ENCODE peak calls at places on chromosomes 1 and 21, in eight cellular contexts. C is stomach, H is BJ, J is ovary, B is AG04450, P is bronchial epithelial cell, Q is psoas muscle, I is hepatocyte. X is an unnamed sample.

GRCh38 chr1:226062558-226063361 is at the start of gene H3-3A:
- DNase-seq in C (peak; percentile 99), J (peak; percentile 99), P (peak; percentile 69), B (peak; percentile 77), Q (peak; percentile 99), H (peak; percentile 43), I (peak; percentile 99), X (no peak)

GRCh38 chr1:157154940-157155514 is 16.8 kb upstream of the ETV3 start:
- DNase-seq in C (peak; percentile 89), Q (peak; percentile 20), P (peak; percentile 48), B (no peak), I (peak; percentile 88), H (no peak), J (peak; percentile 41), X (no peak)

GRCh38 chr1:169326644-169327316 is 40.8 kb downstream of the NME7 start:
- DNase-seq in Q (no peak), P (peak; percentile 64), B (no peak), I (no peak), H (no peak), C (no peak), J (no peak), X (no peak)

GRCh38 chr1:174322202-174322862 is 125.4 kb upstream of the GPR52 start:
- DNase-seq in P (peak; percentile 83), C (no peak), I (no peak), H (no peak), Q (no peak), B (no peak), J (no peak), X (no peak)

GRCh38 chr1:3954391-3955160 is 54.5 kb upstream of the C1orf174 start:
- DNase-seq in H (no peak), C (no peak), P (no peak), I (no peak), J (no peak), B (no peak), Q (no peak), X (no peak)

GRCh38 chr1:151839457-151840409 is at the start of gene C2CD4D:
- DNase-seq in I (peak; percentile 82), P (peak; percentile 57), J (no peak), C (peak; percentile 76), B (no peak), Q (no peak), H (no peak), X (peak; percentile 69)

GRCh38 chr1:169081503-169082123 is 24.9 kb upstream of the ATP1B1 start:
- DNase-seq in P (no peak), Q (no peak), J (no peak), I (no peak), C (no peak), H (no peak), B (no peak), X (no peak)

GRCh38 chr21:39867198-39867650 is at the start of gene PCP4:
- DNase-seq in P (peak; percentile 22), B (no peak), Q (peak; percentile 31), C (peak; percentile 48), I (peak; percentile 83), H (no peak), J (peak; percentile 32), X (peak; percentile 66)

GRCh38 chr1:54256756-54257155 is 56.8 kb downstream of the MRPL37 start:
- DNase-seq in H (no peak), J (no peak), P (no peak), I (peak; percentile 49), Q (no peak), B (no peak), C (no peak), X (no peak)

GRCh38 chr1:197356723-197357533 is 88.9 kb downstream of the CRB1 start:
- DNase-seq in Q (no peak), P (peak; percentile 70), H (no peak), J (peak; percentile 23), B (no peak), C (no peak), I (peak; percentile 66), X (peak; percentile 10)

GRCh38 chr1:110060034-110060661 is 10.3 kb downstream of the ALX3 start:
- DNase-seq in I (peak; percentile 45), C (peak; percentile 58), H (no peak), B (no peak), P (peak; percentile 18), Q (peak; percentile 43), J (peak; percentile 35), X (no peak)

GRCh38 chr1:223007935-223008334 is 135.1 kb downstream of the TLR5 start:
- DNase-seq in P (no peak), H (no peak), J (no peak), I (no peak), C (no peak), Q (no peak), B (no peak), X (no peak)

GRCh38 chr1:92577251-92577895 is 90.6 kb upstream of the GFI1 start:
- DNase-seq in B (no peak), C (no peak), I (no peak), P (peak; percentile 53), H (no peak), J (no peak), Q (no peak), X (no peak)

GRCh38 chr1:1917304-1917976 is 1.6 kb downstream of the TMEM52 start:
- DNase-seq in Q (peak; percentile 27), B (no peak), H (no peak), I (peak; percentile 5), P (no peak), J (no peak), C (no peak), X (no peak)

GRCh38 chr1:1920057-1920607 is 1.1 kb upstream of the TMEM52 start:
- DNase-seq in Q (no peak), P (no peak), H (no peak), I (peak; percentile 14), J (no peak), C (no peak), B (no peak), X (no peak)

GRCh38 chr1:1919304-1920056 is 401 bp upstream of the TMEM52 start:
- DNase-seq in J (peak; percentile 98), B (peak; percentile 87), H (peak; percentile 70), Q (peak; percentile 99), I (peak; percentile 100), P (peak; percentile 90), C (peak; percentile 100), X (peak; percentile 79)

GRCh38 chr1:1917995-1918900 is 831 bp downstream of the TMEM52 start:
- DNase-seq in Q (peak; percentile 35), C (no peak), P (no peak), H (no peak), J (peak; percentile 39), I (peak; percentile 6), B (no peak), X (no peak)

GRCh38 chr1:1918901-1919303 is at the start of gene TMEM52:
- DNase-seq in C (no peak), H (no peak), J (no peak), I (no peak), Q (no peak), B (no peak), P (no peak), X (no peak)
- TF ChIP-seq CTCF in C (no peak), H (no peak), J (no peak), I (no peak), Q (no peak), B (no peak), P (peak; percentile 20), X (no peak)

GRCh38 chr1:1068374-1069060 is 5.6 kb downstream of the RNF223 start:
- DNase-seq in B (no peak), P (no peak), J (no peak), Q (no peak), C (peak; percentile 91), H (no peak), I (peak; percentile 91), X (no peak)
- H3K4me3 ChIP-seq in B (peak overlapping the region; percentile 74), P (peak overlapping the region; percentile 44), J (peak overlapping the region; percentile 26), Q (peak overlapping the region; percentile 60), C (peak overlapping the region; percentile 52), H (peak overlapping the region; percentile 51), I (peak overlapping the region; percentile 19), X (peak overlapping the region; percentile 78)

GRCh38 chr1:8763888-8764287 is 53.6 kb downstream of the RERE start:
- DNase-seq in H (no peak), B (no peak), J (no peak), C (no peak), P (peak; percentile 30), Q (no peak), I (no peak), X (no peak)
- TF ChIP-seq CTCF in H (no peak), B (no peak), J (no peak), C (no peak), P (no peak), Q (no peak), I (no peak), X (no peak)

DNA sequence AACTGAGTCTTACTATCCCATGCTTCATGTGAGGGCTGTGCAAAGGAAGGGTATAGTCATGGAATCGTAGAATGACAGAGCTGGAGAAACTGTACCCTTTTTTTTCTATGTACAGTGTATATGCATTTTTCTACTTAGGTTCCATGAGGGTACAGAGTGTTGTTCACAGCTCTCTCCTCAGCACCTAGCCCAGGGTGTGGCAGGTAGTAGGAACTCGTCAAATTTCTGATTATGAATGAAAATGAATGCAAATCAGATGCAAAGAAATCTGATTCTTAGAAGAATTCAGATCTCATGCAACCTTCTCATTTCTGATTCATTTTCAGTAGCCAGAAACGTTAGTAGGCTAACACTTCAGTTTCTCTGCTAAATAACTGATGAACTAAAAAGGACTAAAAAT is 18.1 kb upstream of the HHAT start:
- DNase-seq in H (no peak), P (no peak), B (no peak), I (no peak), J (no peak), C (no peak), Q (no peak), X (no peak)
- H3K4me3 ChIP-seq in H (no peak overlapping the region), P (no peak overlapping the region), B (no peak overlapping the region), I (no peak overlapping the region), J (no peak overlapping the region), C (no peak overlapping the region), Q (peak overlapping the region; percentile 42), X (no peak overlapping the region)

GRCh38 chr21:46254208-46254975 is 25.8 kb upstream of the LSS start:
- DNase-seq in H (no peak), B (no peak), Q (no peak), C (no peak), P (no peak), J (no peak), I (no peak), X (no peak)

GRCh38 chr21:46253610-46254124 is 25.1 kb upstream of the LSS start:
- DNase-seq in Q (no peak), P (no peak), B (no peak), J (no peak), I (peak; percentile 22), H (no peak), C (no peak), X (no peak)

GRCh38 chr21:46255758-46256337 is 27.3 kb upstream of the LSS start:
- DNase-seq in J (no peak), P (no peak), B (no peak), I (no peak), Q (no peak), H (no peak), C (no peak), X (no peak)

GRCh38 chr21:46255166-46255565 is 26.6 kb upstream of the LSS start:
- DNase-seq in Q (no peak), P (no peak), B (no peak), J (no peak), I (no peak), H (no peak), C (no peak), X (no peak)

GRCh38 chr21:46256501-46256994 is 28.0 kb upstream of the LSS start:
- DNase-seq in H (no peak), P (no peak), B (no peak), J (no peak), Q (no peak), C (no peak), I (no peak), X (no peak)
- TF ChIP-seq CTCF in H (no peak), P (no peak), B (no peak), J (no peak), Q (no peak), C (no peak), I (no peak), X (no peak)